ENCODE peak calls at places on chromosome 18, in seven cellular contexts. D is HCT116, U is PC-3, Y is OCI-LY7, H is GM23248, T is neural progenitor cell, B is SK-N-SH. Z is an unnamed sample.

GRCh38 chr18:50994031-50994430 is 26.2 kb downstream of the ELAC1 start:
- DNase-seq in D (no peak), U (no peak), Y (no peak), H (no peak), T (no peak), B (no peak), Z (no peak)

GRCh38 chr18:12657849-12658829 is at the start of gene SPIRE1:
- DNase-seq in D (no peak), U (peak), Y (peak), H (peak), T (peak), B (peak), Z (peak)

GRCh38 chr18:55302337-55302833 is 285.6 kb downstream of the TCF4 start:
- DNase-seq in D (no peak), U (no peak), Y (no peak), H (peak), T (peak), B (peak), Z (peak)

GRCh38 chr18:9478545-9478944 is 3.2 kb downstream of the RALBP1 start:
- DNase-seq in D (no peak), U (no peak), Y (no peak), H (no peak), T (no peak), B (no peak), Z (peak)

GRCh38 chr18:55300469-55301195 is 287.4 kb downstream of the TCF4 start:
- DNase-seq in D (no peak), U (no peak), Y (no peak), H (peak), T (no peak), B (peak), Z (peak)

GRCh38 chr18:37714621-37715020 is 149.0 kb upstream of the CELF4 start:
- DNase-seq in D (no peak), U (no peak), Y (no peak), H (no peak), T (no peak), B (no peak), Z (no peak)

GRCh38 chr18:26003391-26003790 is 87.0 kb downstream of the SS18 start:
- DNase-seq in D (no peak), U (peak), Y (no peak), H (peak), T (no peak), B (no peak), Z (no peak)

GRCh38 chr18:41145526-41145925 is 809.5 kb upstream of the PIK3C3 start:
- DNase-seq in D (no peak), U (no peak), Y (no peak), H (peak), T (no peak), B (no peak), Z (no peak)

GRCh38 chr18:576924-577323 is 3.3 kb upstream of the CETN1 start:
- DNase-seq in D (no peak), U (no peak), Y (no peak), H (no peak), T (no peak), B (no peak), Z (no peak)

GRCh38 chr18:26869640-26870039 is 4.1 kb upstream of the AQP4 start:
- DNase-seq in D (no peak), U (no peak), Y (no peak), H (no peak), T (no peak), B (no peak), Z (no peak)

GRCh38 chr18:23498877-23499570 is 4.3 kb upstream of the RMC1 start:
- DNase-seq in D (peak), U (peak), Y (peak), H (peak), T (peak), B (peak), Z (peak)

GRCh38 chr18:41604964-41605363 is 350.1 kb upstream of the PIK3C3 start:
- DNase-seq in D (no peak), U (no peak), Y (no peak), H (no peak), T (no peak), B (no peak), Z (no peak)

GRCh38 chr18:57542126-57542525 is 44.4 kb downstream of the FECH start:
- DNase-seq in D (no peak), U (peak), Y (no peak), H (peak), T (no peak), B (no peak), Z (no peak)

GRCh38 chr18:36300211-36300610 is 2.7 kb downstream of the FHOD3 start:
- DNase-seq in D (no peak), U (no peak), Y (no peak), H (no peak), T (no peak), B (no peak), Z (no peak)

GRCh38 chr18:26185267-26185666 is 41.0 kb upstream of the TAF4B start:
- DNase-seq in D (peak), U (peak), Y (no peak), H (peak), T (no peak), B (no peak), Z (peak)

GRCh38 chr18:24219561-24220317 is 80.9 kb downstream of the CABYR start:
- DNase-seq in D (no peak), U (no peak), Y (no peak), H (no peak), T (no peak), B (no peak), Z (no peak)

GRCh38 chr18:35466815-35467623 is 30.7 kb downstream of the INO80C start:
- DNase-seq in D (no peak), U (no peak), Y (no peak), H (no peak), T (no peak), B (no peak), Z (no peak)

GRCh38 chr18:79567481-79568147 is 112.0 kb upstream of the CTDP1 start:
- DNase-seq in D (no peak), U (no peak), Y (no peak), H (peak), T (peak), B (no peak), Z (peak)
- TF ChIP-seq EZH2phosphoT487 in D (no peak), U (no peak), Y (no peak), H (no peak), T (no peak), B (no peak), Z (no peak)

GRCh38 chr18:70294471-70295191 is 5.8 kb downstream of the SOCS6 start:
- DNase-seq in D (no peak), U (no peak), Y (no peak), H (no peak), T (peak), B (peak), Z (no peak)
- H3K4me3 ChIP-seq in D (no peak), U (no peak), Y (no peak), H (no peak), T (no peak), B (peak), Z (no peak)

GRCh38 chr18:76383636-76384035 is 111.4 kb downstream of the ZNF516 start:
- DNase-seq in D (no peak), U (no peak), Y (no peak), H (no peak), T (no peak), B (no peak), Z (no peak)
- H2AFZ ChIP-seq in D (no peak), U (no peak), Y (no peak), H (no peak), T (no peak), B (no peak), Z (no peak)

DNA sequence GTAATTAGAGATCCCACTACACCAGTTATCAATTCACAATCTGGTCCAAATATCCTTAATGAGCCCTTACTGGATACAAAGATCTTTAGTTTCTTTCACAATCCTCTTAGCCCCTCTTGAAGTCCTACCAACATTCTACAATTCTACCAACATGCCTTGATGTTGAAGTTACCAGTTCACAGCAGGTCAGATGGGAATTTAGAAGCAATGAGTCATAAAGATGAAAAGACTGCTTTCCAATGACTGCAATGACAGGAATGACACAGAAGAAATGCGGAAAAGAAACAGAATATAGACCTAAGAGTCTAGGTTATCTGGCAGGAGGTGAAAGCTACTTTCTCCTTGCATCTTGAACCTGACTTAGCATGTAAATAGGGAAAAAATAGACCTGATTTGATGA is 24.5 kb downstream of the RTTN start:
- DNase-seq in D (peak), U (peak), Y (no peak), H (peak), T (no peak), B (no peak), Z (no peak)
- TF ChIP-seq EZH2phosphoT487 in D (no peak), U (no peak), Y (no peak), H (no peak), T (no peak), B (no peak), Z (no peak)

GRCh38 chr18:3213231-3214059 is 6.3 kb downstream of the MYOM1 start:
- DNase-seq in D (no peak), U (no peak), Y (peak), H (no peak), T (no peak), B (peak), Z (no peak)
- H3K4me3 ChIP-seq in D (no peak), U (no peak), Y (no peak), H (no peak), T (no peak), B (no peak), Z (no peak)

GRCh38 chr18:32373995-32374394 is 96.7 kb downstream of the GAREM1 start:
- DNase-seq in D (peak), U (peak), Y (no peak), H (peak), T (no peak), B (no peak), Z (no peak)
- H2AFZ ChIP-seq in D (no peak), U (no peak), Y (no peak), H (no peak), T (no peak), B (no peak), Z (no peak)

GRCh38 chr18:47436871-47437270 is 185.4 kb upstream of the SKOR2 start:
- DNase-seq in D (no peak), U (no peak), Y (no peak), H (peak), T (no peak), B (no peak), Z (no peak)
- TF ChIP-seq EZH2phosphoT487 in D (no peak), U (no peak), Y (no peak), H (no peak), T (no peak), B (no peak), Z (no peak)